ENCODE peak calls at places on chromosomes 12 and 14, in five cellular contexts. O is left lung, G is testis, N is SJSA1, T is transverse colon. V is an unnamed sample. For H3K36me3, the result is how much of the 10 kb centered on the place peaks cover.

GRCh38 chr14:87332001-87332400 is 661.0 kb downstream of the GALC start:
- DNase-seq in T (no peak), N (no peak), G (no peak), O (no peak), V (no peak)

GRCh38 chr14:102654298-102654697 is 61.8 kb downstream of the RCOR1 start:
- DNase-seq in N (peak), O (no peak), T (no peak), G (no peak), V (no peak)

GRCh38 chr14:80364274-80364673 is 153.0 kb upstream of the DIO2 start:
- DNase-seq in N (no peak), G (no peak), T (no peak), O (no peak), V (no peak)

GRCh38 chr12:124654666-124655316 is 87.4 kb upstream of the NCOR2 start:
- DNase-seq in N (peak), O (peak), G (peak), T (no peak), V (peak)

GRCh38 chr14:61150851-61151250 is 130.3 kb downstream of the TMEM30B start:
- DNase-seq in G (no peak), T (no peak), N (no peak), O (no peak), V (no peak)

GRCh38 chr12:82682851-82683261 is 3.9 kb upstream of the TMTC2 start:
- DNase-seq in G (no peak), O (no peak), T (no peak), N (no peak), V (no peak)

GRCh38 chr14:105146181-105146975 is 22.2 kb downstream of the JAG2 start:
- DNase-seq in N (no peak), T (no peak), G (no peak), O (peak), V (no peak)

GRCh38 chr14:89466460-89466859 is 49.4 kb upstream of the FOXN3 start:
- DNase-seq in O (no peak), G (no peak), T (no peak), N (no peak), V (no peak)

GRCh38 chr14:75184447-75184846 is 8.0 kb upstream of the TMED10 start:
- DNase-seq in G (no peak), N (no peak), T (no peak), O (no peak), V (no peak)

GRCh38 chr12:46354111-46354798 is 18.3 kb downstream of the SLC38A2 start:
- DNase-seq in O (no peak), T (no peak), N (no peak), G (no peak), V (no peak)

GRCh38 chr12:34402899-34403705 is 380.8 kb downstream of the ALG10 start:
- DNase-seq in N (peak), G (peak), T (peak), O (peak), V (peak)

GRCh38 chr12:88944403-88944802 is 364.1 kb upstream of the KITLG start:
- DNase-seq in G (no peak), N (no peak), T (no peak), O (no peak), V (no peak)

GRCh38 chr12:473863-474577 is 14.3 kb downstream of the B4GALNT3 start:
- DNase-seq in T (no peak), G (no peak), N (no peak), O (no peak), V (no peak)

GRCh38 chr12:4027412-4027811 is 154.2 kb upstream of the PARP11 start:
- DNase-seq in N (no peak), O (no peak), G (no peak), T (no peak), V (no peak)

GRCh38 chr12:90622431-90622830 is 332.5 kb downstream of the CCER1 start:
- DNase-seq in O (no peak), T (no peak), G (no peak), N (no peak), V (no peak)

GRCh38 chr12:92105676-92106075 is 40.0 kb downstream of the BTG1 start:
- DNase-seq in O (no peak), T (no peak), N (no peak), G (no peak), V (no peak)

GRCh38 chr14:88422919-88423318 is 37.5 kb downstream of the SPATA7 start:
- DNase-seq in T (no peak), O (no peak), N (no peak), G (no peak), V (no peak)

GRCh38 chr12:38949363-38949762 is 44.0 kb upstream of the CPNE8 start:
- DNase-seq in T (no peak), O (no peak), G (no peak), N (no peak), V (no peak)

GRCh38 chr12:113630625-113631024 is 159.0 kb upstream of the LHX5 start:
- DNase-seq in O (no peak), N (no peak), G (no peak), T (no peak), V (no peak)

GRCh38 chr14:100147181-100147631 is 12.2 kb downstream of the DEGS2 start:
- DNase-seq in G (no peak), O (no peak), T (no peak), N (no peak), V (no peak)

GRCh38 chr12:46675736-46676135 is 150.1 kb downstream of the SLC38A4 start:
- DNase-seq in O (no peak), T (no peak), N (no peak), G (peak), V (peak)

GRCh38 chr14:61178226-61179060 is 102.7 kb downstream of the TMEM30B start:
- DNase-seq in G (no peak), T (no peak), N (peak), O (no peak), V (peak)

GRCh38 chr12:81128930-81129554 is 51.2 kb downstream of the ACSS3 start:
- DNase-seq in O (no peak), G (peak), T (no peak), N (no peak), V (peak)

GRCh38 chr14:56122306-56122705 is 4.1 kb downstream of the PELI2 start:
- DNase-seq in G (no peak), O (no peak), N (no peak), T (no peak), V (no peak)

GRCh38 chr12:25063873-25064598 is 115.1 kb upstream of the BCAT1 start:
- DNase-seq in T (no peak), O (no peak), N (no peak), G (no peak), V (no peak)

GRCh38 chr12:11545438-11546330 is 103.8 kb upstream of the ETV6 start:
- DNase-seq in N (no peak), O (no peak), G (no peak), T (no peak), V (no peak)

GRCh38 chr14:23067847-23068791 is 10.8 kb upstream of the CDH24 start:
- DNase-seq in O (no peak), G (no peak), T (no peak), N (no peak), V (peak)
- H3K36me3 ChIP-seq in O (half or more), G (under half), T (under half), N (half or more), V (half or more)

DNA sequence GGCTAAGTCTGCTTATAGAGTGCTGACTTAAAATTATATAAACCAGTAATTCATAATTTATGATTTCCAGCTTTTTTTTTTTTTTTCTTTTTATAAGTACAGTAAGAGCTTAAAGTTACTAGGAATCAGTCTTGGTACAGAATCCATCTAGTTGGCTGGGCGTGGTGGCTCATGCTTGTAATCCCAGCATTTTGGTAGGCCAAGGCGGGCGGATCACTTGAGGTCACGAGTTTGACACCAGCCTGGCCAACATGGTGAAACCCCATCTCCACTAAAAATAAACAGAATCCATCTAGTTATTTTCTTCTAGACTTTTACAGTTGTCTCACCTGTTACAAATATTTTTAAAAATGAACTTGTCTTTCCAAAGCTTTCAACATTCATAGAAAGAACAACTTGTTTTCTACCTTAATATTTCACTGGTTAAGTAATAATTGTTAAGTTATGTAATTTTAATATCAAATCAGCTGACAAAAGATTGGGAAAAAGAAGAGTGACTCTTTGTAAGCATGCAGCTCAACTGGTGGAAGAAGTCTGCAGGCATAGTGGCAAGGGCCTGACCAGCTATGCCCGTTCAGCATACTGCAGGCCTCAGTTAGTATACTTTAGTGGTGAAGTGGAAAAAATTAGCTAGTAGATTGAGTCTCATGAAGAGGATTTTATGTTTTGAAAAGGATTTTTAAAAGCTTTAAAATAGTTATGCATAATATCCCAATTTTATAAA is 17.4 kb upstream of the PSMA3 start:
- DNase-seq in G (no peak), O (no peak), T (no peak), N (no peak), V (no peak)
- H3K36me3 ChIP-seq in G (under half), O (half or more), T (under half), N (under half), V (under half)

GRCh38 chr14:77284066-77284855 is 13.3 kb upstream of the NGB start:
- DNase-seq in O (no peak), T (no peak), N (no peak), G (no peak), V (no peak)
- H3K36me3 ChIP-seq in O (half or more), T (under half), N (under half), G (under half), V (under half)

DNA sequence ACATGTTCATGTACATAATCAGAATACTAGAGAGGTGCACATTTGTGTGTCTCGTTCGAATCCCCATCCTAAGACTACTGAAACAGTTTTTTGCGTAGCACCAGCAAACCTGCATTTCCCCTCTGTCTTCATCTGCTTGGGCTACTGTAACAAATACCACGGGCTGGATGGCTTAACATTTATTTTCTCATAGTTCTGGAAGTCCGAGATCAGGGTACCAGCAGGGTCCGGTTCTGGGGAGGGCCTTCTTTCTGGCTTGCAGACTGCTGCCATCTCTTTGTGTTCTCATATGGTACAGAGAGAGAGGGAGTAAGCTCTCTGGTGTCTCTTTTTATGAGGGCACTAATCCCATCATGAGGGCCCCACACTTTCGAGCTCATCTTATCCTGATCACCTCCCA is 30.6 kb downstream of the KLC1 start:
- DNase-seq in G (no peak), N (no peak), O (no peak), T (no peak), V (no peak)
- H3K36me3 ChIP-seq in G (under half), N (half or more), O (half or more), T (under half), V (under half)

GRCh38 chr12:121484967-121485366 is 85.0 kb downstream of the RNF34 start:
- DNase-seq in O (no peak), T (no peak), N (no peak), G (no peak), V (no peak)

GRCh38 chr12:121494093-121494787 is 86.6 kb downstream of the KDM2B start:
- DNase-seq in N (peak), T (peak), O (no peak), G (peak), V (no peak)

GRCh38 chr12:121489874-121490273 is 90.0 kb downstream of the RNF34 start:
- DNase-seq in N (no peak), G (no peak), O (no peak), T (no peak), V (no peak)

GRCh38 chr12:121495746-121496145 is 85.1 kb downstream of the KDM2B start:
- DNase-seq in O (no peak), N (no peak), G (no peak), T (no peak), V (no peak)

GRCh38 chr12:121490401-121491257 is 90.2 kb downstream of the KDM2B start:
- DNase-seq in G (no peak), O (no peak), N (no peak), T (no peak), V (no peak)
- H3K36me3 ChIP-seq in G (under half), O (under half), N (under half), T (under half), V (under half)

GRCh38 chr12:6553051-6553868 is 2.6 kb downstream of the IFFO1 start:
- DNase-seq in G (peak), T (no peak), N (peak), O (no peak), V (peak)

GRCh38 chr12:6551496-6552139 is 4.2 kb downstream of the IFFO1 start:
- DNase-seq in G (no peak), N (peak), T (no peak), O (no peak), V (no peak)

GRCh38 chr12:6550294-6551062 is 5.4 kb downstream of the IFFO1 start:
- DNase-seq in O (peak), N (no peak), G (no peak), T (no peak), V (no peak)

GRCh38 chr12:6551063-6551461 is 4.8 kb downstream of the IFFO1 start:
- DNase-seq in G (no peak), T (peak), O (peak), N (no peak), V (no peak)

DNA sequence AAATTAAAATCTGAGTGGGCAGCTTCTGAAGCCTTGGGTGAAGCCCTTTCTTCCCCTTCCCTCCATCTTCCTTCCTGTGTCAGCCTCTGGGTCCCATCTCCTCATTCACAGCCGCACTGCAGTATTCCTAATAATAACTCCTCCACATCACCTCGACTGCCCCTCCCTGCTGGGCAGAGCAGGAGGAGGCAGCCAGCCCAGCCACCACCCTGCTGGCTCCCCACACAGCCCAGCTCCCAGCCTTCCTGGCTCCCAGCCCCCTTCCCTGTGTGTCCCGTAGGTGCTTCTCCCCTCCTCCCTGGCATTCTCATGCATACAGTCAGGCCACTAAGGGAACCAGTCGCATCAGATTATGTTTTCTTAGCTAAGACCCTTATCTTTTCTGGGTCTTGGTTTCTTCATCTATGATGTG is 3.7 kb downstream of the IFFO1 start:
- DNase-seq in N (no peak), O (no peak), T (no peak), G (peak), V (peak)
- H3K36me3 ChIP-seq in N (half or more), O (under half), T (under half), G (under half), V (under half)

GRCh38 chr12:69313209-69313608 is 35.0 kb upstream of the LYZ start:
- DNase-seq in G (no peak), N (no peak), O (no peak), T (no peak), V (no peak)
- H3K36me3 ChIP-seq in G (under half), N (under half), O (under half), T (under half), V (under half)

GRCh38 chr12:123513805-123514204 is 19.7 kb downstream of the RILPL1 start:
- DNase-seq in G (no peak), T (no peak), N (no peak), O (no peak), V (no peak)

GRCh38 chr12:123516221-123516780 is 17.2 kb downstream of the RILPL1 start:
- DNase-seq in T (no peak), G (no peak), O (no peak), N (no peak), V (no peak)

GRCh38 chr12:123512838-123513665 is 20.5 kb downstream of the RILPL1 start:
- DNase-seq in O (peak), T (no peak), N (no peak), G (peak), V (no peak)
- H3K36me3 ChIP-seq in O (under half), T (under half), N (under half), G (under half), V (under half)